ENCODE peak calls at places on chromosomes 12 and 14, in five cellular contexts. J is stomach, T is heart right ventricle, O is bronchial epithelial cell, S is H9. G is an unnamed sample.

GRCh38 chr14:56422703-56423213 is 156.8 kb upstream of the TMEM260 start:
- DNase-seq in J (peak), T (peak), O (peak), S (peak), G (peak)

GRCh38 chr14:40003773-40004172 is 571.5 kb upstream of the FBXO33 start:
- DNase-seq in J (no peak), T (no peak), O (no peak), S (no peak), G (no peak)

GRCh38 chr12:109301643-109302176 is 7.4 kb downstream of the FOXN4 start:
- DNase-seq in J (no peak), T (no peak), O (no peak), S (no peak), G (no peak)

GRCh38 chr12:128078311-128078851 is 188.6 kb upstream of the TMEM132C start:
- DNase-seq in J (no peak), T (no peak), O (no peak), S (no peak), G (no peak)

GRCh38 chr14:105281354-105282097 is 19.3 kb downstream of the BRF1 start:
- DNase-seq in J (no peak), T (no peak), O (peak), S (no peak), G (no peak)

GRCh38 chr14:88129306-88130056 is 124.5 kb downstream of the GPR65 start:
- DNase-seq in J (no peak), T (no peak), O (peak), S (no peak), G (no peak)

GRCh38 chr14:22482085-22482694 is 106.8 kb downstream of the DAD1 start:
- DNase-seq in J (no peak), T (no peak), O (no peak), S (no peak), G (no peak)

GRCh38 chr12:75747572-75747995 is 236.2 kb upstream of the KRR1 start:
- DNase-seq in J (no peak), T (no peak), O (peak), S (no peak), G (no peak)

GRCh38 chr14:54610051-54610977 is 43.4 kb downstream of the SAMD4A start:
- DNase-seq in J (no peak), T (no peak), O (no peak), S (no peak), G (no peak)

DNA sequence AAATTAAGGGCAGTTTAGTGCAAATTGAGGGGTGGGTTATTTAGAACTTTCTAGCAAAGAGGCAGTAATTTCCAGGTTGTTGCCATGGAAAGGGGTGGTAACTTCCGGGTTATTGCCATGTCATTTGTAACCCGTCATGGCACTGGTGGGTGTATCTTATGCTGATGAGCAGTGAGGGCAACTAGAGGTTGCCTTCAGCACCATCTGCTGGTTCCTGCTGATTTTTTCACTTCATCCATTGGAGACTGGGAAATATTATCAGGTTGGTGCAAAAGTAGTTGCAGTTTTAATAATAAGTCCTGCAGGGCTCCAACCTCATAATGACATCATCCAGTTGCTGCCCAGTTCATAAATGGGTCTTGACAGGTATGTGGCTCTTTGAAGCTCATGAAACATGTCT is 24.4 kb upstream of the SERPINA4 start:
- DNase-seq in J (no peak), T (no peak), O (peak), S (no peak), G (peak)
- TF ChIP-seq CTCF in J (no peak), T (no peak), O (no peak), S (peak), G (no peak)

DNA sequence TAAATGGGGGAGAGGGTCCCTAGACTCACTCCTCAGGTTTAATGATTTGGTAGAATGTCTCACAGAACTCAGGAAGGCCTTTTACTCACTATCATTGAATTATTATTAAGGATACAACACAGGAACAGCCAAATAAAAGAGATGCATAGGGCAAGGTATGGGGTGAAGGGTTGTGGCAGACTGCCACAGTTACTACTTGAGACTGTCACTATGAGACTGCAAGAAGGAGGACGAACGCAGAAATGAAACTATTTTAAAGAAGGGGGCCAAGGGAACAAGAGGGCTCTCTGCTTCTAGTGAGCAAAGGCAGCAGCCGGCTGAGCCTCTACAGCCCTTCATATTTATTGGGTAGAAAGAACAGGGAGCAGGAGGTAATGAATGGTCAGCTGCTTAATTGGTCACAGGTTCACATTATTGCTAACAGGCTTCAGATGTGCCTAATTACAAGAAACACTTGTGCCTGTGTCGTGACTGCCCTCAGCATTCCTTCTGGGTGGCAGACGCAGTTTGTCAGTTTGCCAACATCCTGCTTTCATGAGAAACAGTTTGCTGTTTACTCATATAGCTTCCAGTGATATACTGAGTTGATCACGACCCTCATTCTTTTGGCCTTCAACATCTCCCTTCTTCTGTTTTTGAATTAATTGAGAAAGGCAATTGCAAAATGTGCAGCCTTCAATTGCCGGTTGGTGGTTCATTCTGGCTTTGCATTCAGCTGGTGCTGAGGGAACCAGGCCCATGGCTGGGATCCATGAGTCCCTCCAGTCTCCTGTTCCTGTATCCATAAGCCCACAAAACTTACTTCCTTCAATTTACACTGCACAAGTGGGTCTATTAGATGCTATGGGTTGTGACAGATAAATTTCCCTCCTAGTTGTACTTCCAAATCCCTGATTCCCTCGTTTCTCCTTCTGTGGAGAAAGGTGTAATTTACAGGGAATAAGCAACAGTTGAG is 82.8 kb upstream of the PLEKHG7 start:
- DNase-seq in J (no peak), T (no peak), O (peak), S (no peak), G (no peak)
- TF ChIP-seq CTCF in J (no peak), T (no peak), O (no peak), S (no peak), G (no peak)

GRCh38 chr14:99936056-99936455 is 129.2 kb upstream of the EVL start:
- DNase-seq in J (no peak), T (no peak), O (peak), S (no peak), G (no peak)

GRCh38 chr14:99937475-99938244 is 127.6 kb upstream of the EVL start:
- DNase-seq in J (no peak), T (no peak), O (peak), S (no peak), G (no peak)

GRCh38 chr14:99938376-99938775 is 126.8 kb upstream of the EVL start:
- DNase-seq in J (no peak), T (no peak), O (no peak), S (no peak), G (no peak)

GRCh38 chr14:99938896-99939295 is 126.3 kb upstream of the EVL start:
- DNase-seq in J (no peak), T (no peak), O (no peak), S (no peak), G (no peak)

DNA sequence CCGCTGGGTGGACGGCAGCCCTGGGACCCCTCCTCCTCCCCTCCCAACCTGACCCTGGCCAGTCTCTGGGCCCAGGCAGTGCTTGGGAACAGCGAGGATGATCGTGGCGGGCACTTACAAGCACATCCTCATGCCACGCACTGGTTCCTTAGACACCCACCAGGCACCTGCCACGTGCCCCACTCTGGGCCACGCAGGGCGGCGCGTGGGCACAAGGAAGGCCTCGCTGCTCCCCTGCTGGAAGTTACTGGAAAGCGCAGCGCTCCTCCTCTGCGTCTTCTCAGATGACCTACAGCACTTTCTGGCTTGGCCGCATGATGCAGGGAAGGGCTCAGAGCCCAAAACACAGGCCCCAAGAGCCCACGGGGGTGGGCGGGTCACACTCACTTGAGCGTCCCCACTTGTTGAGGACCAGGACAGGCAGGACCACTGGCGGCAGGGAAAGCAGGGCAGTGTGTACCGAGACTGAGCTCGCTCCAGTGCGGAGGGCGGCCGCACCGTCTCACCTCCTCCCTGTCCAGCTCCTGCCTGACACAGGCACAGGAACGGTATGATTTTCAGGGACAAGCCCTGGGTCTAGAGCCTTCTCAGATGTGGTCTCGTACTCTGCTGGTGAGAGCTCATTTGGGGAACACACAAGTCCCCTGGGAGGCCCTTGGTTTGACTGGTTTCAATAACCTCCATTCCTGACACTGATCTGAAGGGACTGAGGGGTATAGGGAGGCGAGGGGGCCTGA is 128.3 kb upstream of the EVL start:
- DNase-seq in J (no peak), T (no peak), O (no peak), S (no peak), G (no peak)
- TF ChIP-seq CTCF in J (no peak), T (no peak), O (no peak), S (peak), G (no peak)

DNA sequence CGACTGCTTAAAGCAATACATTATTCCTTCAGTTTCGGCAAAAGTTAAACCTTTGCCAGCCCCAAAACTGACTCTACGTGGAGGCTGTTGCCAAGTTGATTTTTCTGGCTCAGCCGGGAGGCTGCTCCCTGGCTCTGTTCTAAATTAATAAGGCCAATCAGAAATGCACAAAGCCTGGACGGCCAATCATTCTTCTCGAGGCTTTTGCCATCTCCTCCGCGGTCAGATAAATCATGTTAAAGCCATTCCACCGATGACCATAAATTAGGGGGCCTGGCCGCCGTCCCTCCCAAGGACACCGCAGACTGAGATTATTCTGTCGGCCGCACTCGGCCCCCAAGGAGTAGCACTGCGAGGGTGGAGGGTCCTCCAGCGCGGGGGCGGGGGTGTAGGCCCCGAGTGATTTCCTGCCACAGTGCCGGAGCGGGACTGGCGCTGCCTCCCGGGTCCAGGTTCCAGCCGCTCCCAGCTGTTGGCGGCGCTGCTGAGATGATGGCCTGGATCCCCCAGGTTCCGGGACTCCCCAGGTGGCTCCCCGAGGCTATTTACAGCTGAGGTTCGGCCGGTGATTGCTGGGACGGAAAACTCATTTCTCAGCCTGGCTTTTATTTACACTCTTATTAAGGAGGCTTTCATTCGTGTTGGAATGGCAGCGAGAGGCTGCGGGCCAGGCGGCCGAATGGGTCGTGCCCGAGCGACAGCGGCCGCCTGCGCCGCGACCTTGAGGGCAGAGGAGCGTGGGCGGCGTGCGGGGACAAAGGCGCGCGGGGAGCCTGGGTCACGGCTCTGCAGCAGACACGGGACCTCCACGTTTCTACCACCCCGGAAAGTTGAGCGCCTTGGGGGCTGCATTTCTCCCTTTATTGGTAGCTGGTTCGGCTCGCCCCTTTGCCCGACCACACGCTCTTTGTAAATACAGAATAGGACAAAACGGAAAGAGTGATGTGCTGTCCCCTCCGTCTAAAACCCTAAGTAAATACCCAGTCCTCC is 165.2 kb downstream of the MON2 start:
- DNase-seq in J (peak), T (peak), O (peak), S (peak), G (peak)
- TF ChIP-seq CTCF in J (no peak), T (peak), O (peak), S (peak), G (no peak)

GRCh38 chr14:82778008-82778407 is 1244.4 kb upstream of the SEL1L start:
- DNase-seq in J (no peak), T (no peak), O (no peak), S (no peak), G (no peak)

GRCh38 chr14:82776958-82777357 is 1243.3 kb upstream of the SEL1L start:
- DNase-seq in J (no peak), T (no peak), O (peak), S (no peak), G (no peak)

DNA sequence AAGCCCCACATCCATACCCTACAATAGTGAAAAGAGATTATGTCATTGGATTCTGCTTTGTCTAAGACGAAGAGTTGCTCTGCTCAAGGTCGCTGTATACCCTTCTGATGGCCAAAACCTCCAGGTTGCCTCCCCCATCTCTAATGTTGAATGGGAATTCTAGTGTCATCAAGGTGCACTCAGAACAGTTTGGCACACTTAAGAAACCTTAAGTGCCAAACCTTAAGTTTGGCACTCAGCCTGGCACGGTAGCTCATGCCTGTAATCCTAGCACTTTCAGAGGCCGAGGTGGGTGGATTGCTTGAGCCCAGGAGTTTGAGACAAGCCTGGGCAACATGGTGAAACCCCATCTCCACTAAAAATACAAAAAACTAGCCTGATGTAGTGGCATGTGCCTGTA is 1245.6 kb upstream of the SEL1L start:
- DNase-seq in J (no peak), T (no peak), O (no peak), S (no peak), G (no peak)
- TF ChIP-seq CTCF in J (no peak), T (no peak), O (no peak), S (no peak), G (no peak)

GRCh38 chr14:36771256-36771655 is 109.6 kb downstream of the PAX9 start:
- DNase-seq in J (no peak), T (no peak), O (peak), S (no peak), G (no peak)

GRCh38 chr14:36773558-36773957 is 111.9 kb downstream of the PAX9 start:
- DNase-seq in J (no peak), T (no peak), O (peak), S (no peak), G (no peak)

GRCh38 chr14:36767603-36768281 is 106.1 kb downstream of the PAX9 start:
- DNase-seq in J (no peak), T (no peak), O (peak), S (no peak), G (no peak)

GRCh38 chr14:36768638-36769337 is 107.1 kb downstream of the PAX9 start:
- DNase-seq in J (no peak), T (no peak), O (no peak), S (no peak), G (no peak)

DNA sequence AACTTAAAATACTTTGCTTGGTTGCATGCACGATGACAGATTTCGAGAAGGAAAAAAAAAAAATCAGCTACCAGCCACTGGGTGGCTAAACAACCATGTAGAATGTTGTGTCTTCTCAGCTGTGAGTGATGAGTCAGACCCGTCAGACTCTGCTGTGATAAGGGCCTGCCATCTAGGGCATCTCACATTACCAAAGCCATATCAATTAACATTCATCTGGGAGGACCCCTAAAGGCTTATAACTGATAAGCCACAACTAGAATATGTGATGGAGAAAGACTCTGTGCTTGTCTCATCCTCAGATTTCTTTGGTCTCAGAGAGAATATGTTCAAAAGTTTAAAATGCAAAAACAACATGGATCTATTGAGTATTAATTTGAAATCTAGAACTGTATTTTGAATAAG is 111.5 kb downstream of the PAX9 start:
- DNase-seq in J (no peak), T (no peak), O (peak), S (no peak), G (no peak)
- TF ChIP-seq CTCF in J (no peak), T (no peak), O (peak), S (peak), G (no peak)

GRCh38 chr12:53225635-53226424 is 6.2 kb downstream of the RARG start:
- DNase-seq in J (no peak), T (no peak), O (peak), S (peak), G (no peak)
- TF ChIP-seq CTCF in J (no peak), T (no peak), O (no peak), S (no peak), G (no peak)